ENCODE peak calls at places on chromosomes 16 and 17, in six cellular contexts. G is endothelial cell of umbilical vein, P is NB4, S is HCT116, J is K562, A is HepG2. N is an unnamed sample.

GRCh38 chr16:72013888-72014538 is 5.5 kb downstream of the DHODH start:
- DNase-seq in G (no peak), P (peak; percentile 52), S (no peak), J (peak; percentile 79), A (no peak), N (no peak)

GRCh38 chr16:68084504-68085258 is 489 bp upstream of the NFATC3 start:
- DNase-seq in G (peak; percentile 81), P (peak; percentile 98), S (no peak), J (peak; percentile 93), A (peak; percentile 97), N (peak; percentile 73)

GRCh38 chr16:177394-177822 is 928 bp downstream of the HBA1 start:
- DNase-seq in G (no peak), P (no peak), S (no peak), J (no peak), A (no peak), N (no peak)

GRCh38 chr16:15882563-15882962 is 5.8 kb downstream of the CEP20 start:
- DNase-seq in G (no peak), P (no peak), S (no peak), J (no peak), A (no peak), N (no peak)

GRCh38 chr17:60146206-60146605 is 3.6 kb upstream of the CA4 start:
- DNase-seq in G (no peak), P (no peak), S (no peak), J (no peak), A (no peak), N (no peak)

GRCh38 chr17:47232465-47232864 is 21.2 kb upstream of the ITGB3 start:
- DNase-seq in G (no peak), P (no peak), S (no peak), J (no peak), A (no peak), N (no peak)

GRCh38 chr16:85387171-85387507 is 226.0 kb upstream of the GSE1 start:
- DNase-seq in G (no peak), P (no peak), S (no peak), J (no peak), A (no peak), N (no peak)

GRCh38 chr16:23556881-23557778 is at the start of the genes EARS2 and UBFD1:
- DNase-seq in G (peak; percentile 100), P (peak; percentile 98), S (peak; percentile 97), J (peak; percentile 96), A (peak; percentile 100), N (peak; percentile 98)

GRCh38 chr16:4214215-4214621 is 27.7 kb downstream of the SRL start:
- DNase-seq in G (no peak), P (no peak), S (peak; percentile 19), J (no peak), A (peak; percentile 55), N (peak; percentile 52)

GRCh38 chr17:37708616-37709212 is 36.1 kb downstream of the HNF1B start:
- DNase-seq in G (no peak), P (no peak), S (no peak), J (no peak), A (peak; percentile 97), N (peak; percentile 72)

GRCh38 chr17:38916771-38917170 is 8.6 kb upstream of the LASP1NB start:
- DNase-seq in G (no peak), P (no peak), S (no peak), J (no peak), A (no peak), N (no peak)

GRCh38 chr17:48055531-48056245 is 7.5 kb downstream of the NFE2L1 start:
- DNase-seq in G (no peak), P (peak; percentile 35), S (peak; percentile 73), J (no peak), A (no peak), N (no peak)

GRCh38 chr17:81523139-81524062 is 4.8 kb upstream of the FSCN2 start:
- DNase-seq in G (no peak), P (peak; percentile 57), S (no peak), J (peak; percentile 69), A (peak; percentile 77), N (no peak)

DNA sequence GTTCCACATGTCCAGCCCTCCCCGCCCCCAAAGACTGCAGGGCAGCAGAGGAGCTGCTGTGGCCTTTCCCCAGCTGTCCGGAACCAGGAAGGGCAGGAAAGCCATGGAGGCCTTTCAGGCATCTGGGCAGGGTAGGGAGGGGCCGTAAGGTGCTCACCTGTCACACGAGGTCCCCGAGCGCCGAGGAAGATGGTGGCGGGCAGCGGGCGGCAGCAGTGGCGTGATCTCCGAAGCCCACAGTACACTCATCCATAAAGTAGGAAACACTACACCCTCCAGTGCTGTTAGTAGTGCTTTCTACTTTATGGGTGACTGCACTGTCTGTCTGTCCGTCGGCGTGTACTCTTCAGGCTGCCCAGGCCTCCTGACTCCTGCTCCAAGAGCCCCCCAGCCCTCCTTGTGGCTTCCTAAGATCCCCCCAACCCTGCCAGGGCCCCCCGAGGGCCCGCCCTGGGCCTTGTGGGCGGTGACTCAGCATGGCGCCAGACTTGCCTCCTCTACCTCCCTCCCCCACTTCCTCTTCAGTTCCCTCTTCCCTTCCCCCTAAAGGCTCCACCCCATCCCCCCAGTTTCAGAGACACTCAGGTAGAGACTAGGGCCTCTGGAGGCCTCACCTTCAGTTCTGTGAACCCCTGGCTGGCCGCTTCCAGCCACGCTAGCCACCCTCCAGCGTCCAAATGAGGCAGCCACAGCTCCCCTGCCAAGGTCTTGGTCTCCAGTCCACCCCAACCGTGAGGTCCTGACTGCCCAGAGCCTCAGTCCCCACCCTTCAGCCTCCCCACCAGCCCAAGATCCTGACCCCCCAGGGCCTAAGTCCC is 2.6 kb upstream of the TSPOAP1 start:
- DNase-seq in G (no peak), P (peak; percentile 88), S (no peak), J (peak; percentile 75), A (no peak), N (no peak)
- TF ChIP-seq MAX in G (no peak), P (peak; percentile 14), S (no peak), J (peak; percentile 69), A (no peak), N (no peak)

DNA sequence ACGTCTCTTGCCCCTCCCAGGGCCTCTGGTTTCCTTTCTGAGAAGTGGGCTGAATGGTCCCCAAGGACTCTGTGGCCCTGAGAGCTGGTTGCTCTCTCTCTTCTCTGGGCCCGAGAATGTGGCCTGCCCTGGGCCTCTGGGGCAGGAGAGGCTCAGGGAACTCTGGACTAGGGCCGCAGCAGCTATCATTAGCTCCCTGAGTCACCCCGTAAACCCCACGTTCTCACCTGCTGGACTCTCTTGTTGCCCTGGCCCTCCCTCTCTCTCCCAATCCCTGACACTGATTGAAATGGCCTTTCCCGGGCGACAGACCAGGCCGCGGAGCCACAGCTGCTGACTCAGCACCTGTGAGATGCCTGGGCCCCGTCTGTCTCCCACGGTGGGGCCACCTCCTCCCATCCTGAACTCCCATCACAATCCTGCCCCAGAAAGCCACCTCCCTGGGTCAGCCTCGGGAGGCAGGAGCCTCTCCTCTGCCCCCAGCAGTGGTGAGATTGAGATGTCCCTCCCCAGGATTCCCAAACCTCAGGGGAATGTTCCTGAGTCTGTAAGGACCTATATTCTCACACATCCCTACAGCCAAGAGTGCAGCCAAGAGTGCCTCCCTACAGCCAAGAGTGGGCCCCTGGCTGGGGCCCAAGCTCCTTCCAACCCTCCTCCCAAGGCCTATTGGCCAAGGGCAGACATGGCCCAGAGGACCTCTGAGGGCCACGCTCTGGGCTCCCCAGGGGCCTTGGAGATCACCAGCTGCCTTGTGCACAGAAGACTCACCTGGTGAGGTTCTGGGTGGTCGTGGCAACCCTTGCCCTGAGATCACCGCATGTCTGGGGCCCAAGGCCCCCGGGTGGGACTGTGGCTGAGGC is 476 bp downstream of the TRPV3 start:
- DNase-seq in G (no peak), P (no peak), S (no peak), J (no peak), A (no peak), N (no peak)
- TF ChIP-seq POLR2A in G (no peak), P (no peak), S (no peak), J (no peak), A (no peak), N (no peak)

GRCh38 chr16:47309581-47310312 is 151.1 kb downstream of the ITFG1 start:
- DNase-seq in G (peak; percentile 34), P (no peak), S (no peak), J (no peak), A (no peak), N (no peak)

GRCh38 chr16:47308601-47309000 is 152.3 kb downstream of the ITFG1 start:
- DNase-seq in G (no peak), P (no peak), S (no peak), J (no peak), A (no peak), N (no peak)

GRCh38 chr16:47316686-47317085 is 144.2 kb downstream of the ITFG1 start:
- DNase-seq in G (no peak), P (no peak), S (no peak), J (no peak), A (no peak), N (no peak)

GRCh38 chr16:47310792-47311211 is 150.1 kb downstream of the ITFG1 start:
- DNase-seq in G (no peak), P (no peak), S (no peak), J (no peak), A (no peak), N (no peak)

DNA sequence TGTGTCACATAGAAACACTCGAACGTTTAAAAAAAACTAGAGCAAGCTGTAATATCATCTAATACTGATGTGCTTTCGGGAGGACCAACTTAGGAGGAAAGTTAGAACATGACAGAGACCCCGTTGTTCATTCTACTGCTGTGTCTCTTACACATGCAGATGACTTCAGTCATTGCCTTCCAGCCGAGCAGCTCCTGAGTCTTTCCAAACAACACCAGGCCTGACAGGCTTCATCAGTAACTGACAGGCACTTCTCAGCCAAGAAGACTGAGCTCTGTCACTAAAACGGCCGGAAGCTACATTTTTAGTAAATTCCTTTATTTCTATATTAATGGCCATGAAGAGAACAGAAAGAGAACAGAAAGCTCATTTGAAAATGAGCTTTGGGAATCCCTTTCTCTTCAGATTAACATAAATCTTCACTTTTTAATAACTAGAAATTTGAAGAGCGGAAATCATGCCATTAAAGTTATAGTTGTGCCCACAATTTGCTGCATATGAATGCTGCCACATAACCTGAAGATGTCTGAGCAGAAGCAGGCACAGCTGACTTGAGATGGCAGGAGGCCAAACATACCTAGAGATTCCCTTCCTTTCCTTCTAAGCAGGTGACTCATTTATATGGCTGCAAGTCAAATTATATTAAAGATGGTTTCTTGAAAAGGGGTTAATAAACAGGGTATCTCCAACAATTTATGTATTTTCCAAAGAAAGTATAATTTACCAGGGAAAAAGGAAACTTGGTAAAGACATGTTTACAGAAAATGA is 148.9 kb downstream of the ITFG1 start:
- DNase-seq in G (peak; percentile 32), P (no peak), S (peak; percentile 6), J (no peak), A (no peak), N (peak; percentile 10)
- TF ChIP-seq MAX in G (no peak), P (no peak), S (no peak), J (no peak), A (no peak), N (no peak)

DNA sequence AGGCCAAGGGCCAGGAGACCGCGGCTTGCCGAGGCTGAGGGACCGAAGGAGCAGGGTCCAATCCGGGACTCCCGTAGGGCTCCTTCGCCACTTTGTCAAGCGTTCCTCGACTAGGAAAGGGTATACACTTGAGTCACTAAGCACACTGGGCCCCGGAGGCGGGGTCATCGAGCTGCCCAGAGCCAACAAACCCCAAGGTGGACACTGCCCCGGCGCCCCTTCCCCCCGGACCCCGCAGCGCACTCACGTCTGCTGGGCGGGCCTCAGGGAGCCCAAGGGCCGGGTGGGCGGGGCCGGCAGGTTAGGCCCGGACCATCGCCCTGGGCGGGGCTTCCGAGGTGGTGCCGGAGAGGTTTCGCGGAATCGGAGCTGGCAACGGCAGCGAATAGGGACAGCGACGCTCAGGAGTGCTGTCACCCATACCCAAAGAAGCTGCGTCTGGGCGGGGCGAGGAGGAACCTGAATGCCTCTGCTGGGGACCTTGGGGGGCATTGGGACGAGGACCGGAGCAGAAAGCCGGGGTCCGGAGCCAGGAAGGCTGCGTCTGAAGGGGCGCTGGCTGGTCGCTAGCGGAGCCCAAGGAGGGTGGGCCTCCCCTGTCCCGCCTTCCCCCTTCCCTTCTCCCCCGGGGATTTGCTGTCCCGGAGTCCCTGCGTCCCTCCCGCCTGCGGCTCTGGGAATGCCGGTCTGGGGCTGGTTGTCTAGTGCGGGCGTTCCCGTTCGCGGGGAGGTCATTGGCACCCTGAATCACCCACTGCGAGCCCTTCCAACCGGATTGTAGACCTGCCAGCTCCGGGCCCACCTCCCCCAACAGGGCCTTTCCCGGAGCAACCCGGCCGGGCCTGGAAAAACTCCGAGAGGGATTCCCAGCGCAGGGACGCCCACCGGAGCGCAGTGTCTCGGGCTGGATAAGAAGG is 118.2 kb upstream of the SMURF2 start:
- DNase-seq in G (peak; percentile 49), P (peak; percentile 20), S (peak; percentile 84), J (no peak), A (no peak), N (peak; percentile 62)
- TF ChIP-seq POLR2A in G (peak; percentile 55), P (no peak), S (no peak), J (no peak), A (no peak), N (no peak)